ENCODE peak calls at places on chromosomes 3 and 15, in five cellular contexts. K, C, F, L and X are unnamed samples.

GRCh38 chr15:31467361-31467760 is 140.7 kb downstream of the KLF13 start:
- DNase-seq in K (no peak), F (no peak), C (peak), L (no peak), X (no peak)

GRCh38 chr3:59189561-59190338 is 139.9 kb upstream of the CFAP20DC start:
- DNase-seq in F (no peak), K (peak), L (no peak), C (no peak), X (no peak)

GRCh38 chr3:110575702-110576101 is 495.9 kb upstream of the NECTIN3 start:
- DNase-seq in L (no peak), K (no peak), C (no peak), F (no peak), X (no peak)

GRCh38 chr3:47266709-47267489 is 15.7 kb downstream of the KIF9 start:
- DNase-seq in C (peak), F (no peak), K (peak), L (no peak), X (peak)

GRCh38 chr3:176097036-176097435 is 1100.2 kb downstream of the TBL1XR1 start:
- DNase-seq in F (no peak), C (no peak), K (no peak), L (no peak), X (no peak)

GRCh38 chr3:59480486-59480995 is 430.7 kb upstream of the CFAP20DC start:
- DNase-seq in F (no peak), K (no peak), L (no peak), C (no peak), X (no peak)

GRCh38 chr3:172627057-172627809 is 83.6 kb downstream of the NCEH1 start:
- DNase-seq in L (no peak), K (no peak), F (no peak), C (no peak), X (no peak)

GRCh38 chr15:66629817-66630576 is 64.2 kb upstream of the LCTL start:
- DNase-seq in C (no peak), L (no peak), F (no peak), K (no peak), X (no peak)

GRCh38 chr3:129023909-129024308 is 22.8 kb downstream of the EFCC1 start:
- DNase-seq in F (no peak), K (no peak), C (no peak), L (no peak), X (no peak)

GRCh38 chr3:54873059-54873695 is 54.7 kb downstream of the LRTM1 start:
- DNase-seq in F (no peak), L (no peak), C (no peak), K (no peak), X (no peak)

GRCh38 chr15:52284164-52284563 is 11.4 kb downstream of the MYO5C start:
- DNase-seq in F (no peak), C (no peak), L (no peak), K (no peak), X (no peak)

GRCh38 chr15:73899197-73900128 is 26.1 kb downstream of the TBC1D21 start:
- DNase-seq in K (peak), L (no peak), C (no peak), F (no peak), X (no peak)

GRCh38 chr3:190911382-190911781 is 48.9 kb upstream of the GMNC start:
- DNase-seq in C (no peak), L (no peak), F (peak), K (peak), X (no peak)

GRCh38 chr3:38479431-38480092 is 16.6 kb upstream of the EXOG start:
- DNase-seq in C (peak), K (peak), F (no peak), L (peak), X (peak)

GRCh38 chr3:103295974-103296570 is 861.3 kb downstream of the ZPLD1 start:
- DNase-seq in K (no peak), F (no peak), C (no peak), L (no peak), X (peak)

GRCh38 chr3:188322135-188322892 is 168.4 kb downstream of the LPP start:
- DNase-seq in L (no peak), C (no peak), F (no peak), K (no peak), X (no peak)

GRCh38 chr3:133191818-133192217 is 153.6 kb downstream of the TMEM108 start:
- DNase-seq in C (no peak), L (no peak), K (no peak), F (no peak), X (no peak)

GRCh38 chr3:133135303-133135702 is 97.1 kb downstream of the TMEM108 start:
- DNase-seq in L (no peak), K (no peak), C (no peak), F (no peak), X (no peak)

GRCh38 chr3:29282431-29283296 is 1.8 kb downstream of the RBMS3 start:
- DNase-seq in F (no peak), K (no peak), L (no peak), C (no peak), X (peak)

GRCh38 chr3:58009026-58009748 is 965 bp downstream of the FLNB start:
- DNase-seq in L (no peak), F (no peak), K (no peak), C (no peak), X (peak)

GRCh38 chr3:9163289-9163688 is 86.2 kb downstream of the SRGAP3 start:
- DNase-seq in C (no peak), L (no peak), F (no peak), K (no peak), X (no peak)

GRCh38 chr3:190089711-190090110 is 31.0 kb downstream of the P3H2 start:
- DNase-seq in L (no peak), C (no peak), K (no peak), F (no peak), X (no peak)